ENCODE peak calls at places on chromosome 14, in ten cellular contexts. P is nucleus accumbens, O is NCI-H1105, U is endothelial cell, C is GM12865, D is HEK293T, N is fibroblast of gingiva, V is neural crest cell, Z is A549, I is brain microvascular endothelial cell. Y is an unnamed sample.

GRCh38 chr14:68510201-68510600 is 282.7 kb downstream of the ZFP36L1 start:
- DNase-seq in P (no peak), O (no peak), U (no peak), C (no peak), D (no peak), N (peak), V (no peak), Z (no peak), I (no peak), Y (no peak)

GRCh38 chr14:93736378-93737014 is 51.8 kb downstream of the PRIMA1 start:
- DNase-seq in P (no peak), O (no peak), U (peak), C (peak), D (no peak), N (no peak), V (no peak), Z (peak), I (no peak), Y (no peak)

GRCh38 chr14:103232338-103232808 is 101.7 kb upstream of the EIF5 start:
- DNase-seq in P (no peak), O (peak), U (no peak), C (no peak), D (no peak), N (no peak), V (no peak), Z (peak), I (no peak), Y (no peak)

GRCh38 chr14:25484194-25484593 is 434.2 kb upstream of the STXBP6 start:
- DNase-seq in P (no peak), O (no peak), U (no peak), C (no peak), D (no peak), N (no peak), V (no peak), Z (no peak), I (no peak), Y (no peak)

GRCh38 chr14:36973806-36974442 is 198.5 kb downstream of the SLC25A21 start:
- DNase-seq in P (no peak), O (no peak), U (no peak), C (no peak), D (no peak), N (peak), V (no peak), Z (peak), I (peak), Y (no peak)

GRCh38 chr14:71632440-71632946 is 299.7 kb upstream of the RGS6 start:
- DNase-seq in P (no peak), O (no peak), U (no peak), C (no peak), D (no peak), N (no peak), V (no peak), Z (no peak), I (no peak), Y (no peak)

GRCh38 chr14:23076785-23077408 is 18.0 kb downstream of the ACIN1 start:
- DNase-seq in P (no peak), O (no peak), U (peak), C (no peak), D (peak), N (no peak), V (no peak), Z (peak), I (no peak), Y (no peak)

GRCh38 chr14:22276913-22277816 is 311.9 kb downstream of the DAD1 start:
- DNase-seq in P (no peak), O (no peak), U (no peak), C (peak), D (peak), N (no peak), V (no peak), Z (peak), I (no peak), Y (no peak)

GRCh38 chr14:90514015-90514398 is 117.2 kb downstream of the CALM1 start:
- DNase-seq in P (no peak), O (peak), U (no peak), C (no peak), D (no peak), N (no peak), V (no peak), Z (no peak), I (no peak), Y (no peak)

GRCh38 chr14:100901391-100902183 is 1.9 kb downstream of the RTL1 start:
- DNase-seq in P (no peak), O (no peak), U (no peak), C (no peak), D (no peak), N (no peak), V (no peak), Z (no peak), I (no peak), Y (no peak)

GRCh38 chr14:55294603-55295002 is 23.4 kb downstream of the FBXO34 start:
- DNase-seq in P (no peak), O (no peak), U (no peak), C (no peak), D (no peak), N (no peak), V (no peak), Z (no peak), I (no peak), Y (no peak)

GRCh38 chr14:54108481-54109471 is 152.2 kb upstream of the BMP4 start:
- DNase-seq in P (no peak), O (no peak), U (no peak), C (peak), D (no peak), N (peak), V (no peak), Z (peak), I (peak), Y (no peak)

GRCh38 chr14:105353163-105353562 is 38.6 kb downstream of the PACS2 start:
- DNase-seq in P (no peak), O (no peak), U (no peak), C (no peak), D (no peak), N (no peak), V (no peak), Z (no peak), I (no peak), Y (no peak)

GRCh38 chr14:66032800-66033199 is 453.4 kb upstream of the CCDC196 start:
- DNase-seq in P (no peak), O (no peak), U (no peak), C (no peak), D (no peak), N (no peak), V (no peak), Z (no peak), I (no peak), Y (no peak)

GRCh38 chr14:92539875-92540274 is 26.3 kb downstream of the RIN3 start:
- DNase-seq in P (no peak), O (no peak), U (no peak), C (no peak), D (no peak), N (no peak), V (no peak), Z (no peak), I (peak), Y (no peak)

GRCh38 chr14:104723651-104724406 is at the start of gene ADSS1:
- DNase-seq in P (peak), O (peak), U (peak), C (peak), D (peak), N (peak), V (peak), Z (peak), I (no peak), Y (peak)

GRCh38 chr14:92516966-92517350 is 3.4 kb downstream of the RIN3 start:
- DNase-seq in P (no peak), O (no peak), U (no peak), C (no peak), D (no peak), N (no peak), V (no peak), Z (no peak), I (no peak), Y (no peak)

GRCh38 chr14:99838555-99839193 is 45.5 kb downstream of the EML1 start:
- DNase-seq in P (no peak), O (no peak), U (peak), C (no peak), D (no peak), N (peak), V (no peak), Z (peak), I (peak), Y (no peak)

GRCh38 chr14:102891556-102891955 is 30.9 kb upstream of the AMN start:
- DNase-seq in P (no peak), O (no peak), U (no peak), C (no peak), D (no peak), N (peak), V (no peak), Z (no peak), I (peak), Y (no peak)

GRCh38 chr14:70905316-70905715 is 1.9 kb upstream of the PCNX1 start:
- DNase-seq in P (no peak), O (no peak), U (no peak), C (no peak), D (no peak), N (peak), V (no peak), Z (no peak), I (no peak), Y (no peak)

GRCh38 chr14:88005050-88005481 is at the start of gene GPR65:
- DNase-seq in P (no peak), O (no peak), U (no peak), C (peak), D (no peak), N (no peak), V (no peak), Z (no peak), I (no peak), Y (no peak)

GRCh38 chr14:66650491-66650911 is 142.6 kb downstream of the GPHN start:
- DNase-seq in P (no peak), O (no peak), U (no peak), C (peak), D (no peak), N (no peak), V (no peak), Z (no peak), I (no peak), Y (no peak)

GRCh38 chr14:99481745-99482099 is 513 bp downstream of the CCNK start:
- DNase-seq in P (no peak), O (no peak), U (peak), C (peak), D (no peak), N (peak), V (no peak), Z (peak), I (peak), Y (no peak)

GRCh38 chr14:105398044-105398725 is at the start of gene TEX22:
- DNase-seq in P (peak), O (peak), U (peak), C (peak), D (peak), N (peak), V (peak), Z (peak), I (peak), Y (peak)

GRCh38 chr14:67285876-67286452 is 44.7 kb downstream of the PALS1 start:
- DNase-seq in P (no peak), O (peak), U (no peak), C (peak), D (peak), N (peak), V (no peak), Z (peak), I (no peak), Y (no peak)

GRCh38 chr14:93536945-93537344 is 106.2 kb downstream of the UNC79 start:
- DNase-seq in P (no peak), O (no peak), U (peak), C (peak), D (peak), N (no peak), V (no peak), Z (peak), I (no peak), Y (no peak)

GRCh38 chr14:83556746-83557460 is 1973.0 kb upstream of the FLRT2 start:
- DNase-seq in P (no peak), O (no peak), U (no peak), C (no peak), D (no peak), N (peak), V (no peak), Z (peak), I (peak), Y (no peak)

GRCh38 chr14:46008348-46008747 is 643.2 kb downstream of the RPL10L start:
- DNase-seq in P (no peak), O (no peak), U (no peak), C (peak), D (no peak), N (no peak), V (no peak), Z (no peak), I (no peak), Y (no peak)

GRCh38 chr14:105999361-106000028 is 473.1 kb downstream of the TMEM121 start:
- DNase-seq in P (no peak), O (peak), U (no peak), C (peak), D (peak), N (no peak), V (peak), Z (peak), I (no peak), Y (peak)

GRCh38 chr14:97277711-97278110 is 480.5 kb downstream of the VRK1 start:
- DNase-seq in P (no peak), O (no peak), U (no peak), C (no peak), D (no peak), N (no peak), V (peak), Z (no peak), I (no peak), Y (no peak)

GRCh38 chr14:68468437-68469207 is 324.2 kb downstream of the ZFP36L1 start:
- DNase-seq in P (no peak), O (no peak), U (no peak), C (peak), D (no peak), N (peak), V (no peak), Z (no peak), I (peak), Y (no peak)

GRCh38 chr14:70188292-70188607 is 501 bp downstream of the SLC8A3 start:
- DNase-seq in P (no peak), O (no peak), U (no peak), C (peak), D (no peak), N (no peak), V (peak), Z (no peak), I (no peak), Y (peak)

GRCh38 chr14:60350366-60350720 is 101.3 kb downstream of the PPM1A start:
- DNase-seq in P (no peak), O (no peak), U (no peak), C (no peak), D (peak), N (no peak), V (no peak), Z (no peak), I (no peak), Y (no peak)

GRCh38 chr14:95523818-95524448 is 7.5 kb upstream of the SYNE3 start:
- DNase-seq in P (no peak), O (no peak), U (no peak), C (no peak), D (no peak), N (peak), V (no peak), Z (no peak), I (no peak), Y (no peak)

GRCh38 chr14:67420102-67420739 is 8.3 kb upstream of the PLEK2 start:
- DNase-seq in P (no peak), O (no peak), U (peak), C (peak), D (peak), N (no peak), V (no peak), Z (no peak), I (no peak), Y (no peak)

GRCh38 chr14:20460458-20461229 is 590 bp downstream of the PIP4P1 start:
- DNase-seq in P (peak), O (peak), U (no peak), C (peak), D (no peak), N (no peak), V (no peak), Z (no peak), I (no peak), Y (peak)

Y was measured in activated B cell treated with CpG ODN at 0.5 μM for 24 hours.